ENCODE peak calls at places on chromosomes 1 and 21, in eight cellular contexts. One of them, this sample, is unnamed.

GRCh38 chr1:199265319-199265718 is 626.5 kb downstream of the PTPRC start:
- DNase-seq in Ammon's horn: no peak
- DNase-seq in germinal center: no peak
- DNase-seq in gastrocnemius medialis: no peak
- DNase-seq in bronchial epithelial cell: no peak
- DNase-seq in T-helper 2 cell: no peak
- DNase-seq in NCI-H1092 treated with DMSO at 0.1 percent for 48 hours: no peak
- DNase-seq in activated T-helper 2 cell treated with anti-CD3 and anti-CD28 coated beads, Interferon-gamma antibody, Interleukin-2, Interleukin-4, amounts not matched to agents 10 μg/mL and 5 μg/mL and 100 μg/mL, durations not matched to agents 14 hours and 24 hours and 36 hours: no peak
- DNase-seq in this sample: no peak

GRCh38 chr1:58848818-58849411 is 65.1 kb upstream of the JUN start:
- DNase-seq in activated T-helper 2 cell treated with anti-CD3 and anti-CD28 coated beads, Interferon-gamma antibody, Interleukin-2, Interleukin-4, amounts not matched to agents 10 μg/mL and 5 μg/mL and 100 μg/mL, durations not matched to agents 14 hours and 24 hours and 36 hours: no peak
- DNase-seq in germinal center: no peak
- DNase-seq in gastrocnemius medialis: no peak
- DNase-seq in T-helper 2 cell: no peak
- DNase-seq in NCI-H1092 treated with DMSO at 0.1 percent for 48 hours: peak; percentile 31
- DNase-seq in Ammon's horn: peak; percentile 42
- DNase-seq in bronchial epithelial cell: peak; percentile 99
- DNase-seq in this sample: peak; percentile 22

GRCh38 chr1:45009956-45010854 is 919 bp downstream of the HECTD3 start:
- DNase-seq in T-helper 2 cell: peak; percentile 21
- DNase-seq in gastrocnemius medialis: no peak
- DNase-seq in NCI-H1092 treated with DMSO at 0.1 percent for 48 hours: no peak
- DNase-seq in activated T-helper 2 cell treated with anti-CD3 and anti-CD28 coated beads, Interferon-gamma antibody, Interleukin-2, Interleukin-4, amounts not matched to agents 10 μg/mL and 5 μg/mL and 100 μg/mL, durations not matched to agents 14 hours and 24 hours and 36 hours: no peak
- DNase-seq in bronchial epithelial cell: peak; percentile 38
- DNase-seq in germinal center: peak; percentile 43
- DNase-seq in Ammon's horn: no peak
- DNase-seq in this sample: peak; percentile 52

GRCh38 chr1:220487297-220487820 is 40.6 kb upstream of the MARK1 start:
- DNase-seq in gastrocnemius medialis: no peak
- DNase-seq in bronchial epithelial cell: peak; percentile 80
- DNase-seq in T-helper 2 cell: no peak
- DNase-seq in Ammon's horn: peak; percentile 9
- DNase-seq in activated T-helper 2 cell treated with anti-CD3 and anti-CD28 coated beads, Interferon-gamma antibody, Interleukin-2, Interleukin-4, amounts not matched to agents 10 μg/mL and 5 μg/mL and 100 μg/mL, durations not matched to agents 14 hours and 24 hours and 36 hours: peak; percentile 12
- DNase-seq in NCI-H1092 treated with DMSO at 0.1 percent for 48 hours: no peak
- DNase-seq in germinal center: no peak
- DNase-seq in this sample: no peak

GRCh38 chr1:98099501-98099900 is 178.7 kb upstream of the DPYD start:
- DNase-seq in activated T-helper 2 cell treated with anti-CD3 and anti-CD28 coated beads, Interferon-gamma antibody, Interleukin-2, Interleukin-4, amounts not matched to agents 10 μg/mL and 5 μg/mL and 100 μg/mL, durations not matched to agents 14 hours and 24 hours and 36 hours: no peak
- DNase-seq in bronchial epithelial cell: no peak
- DNase-seq in germinal center: no peak
- DNase-seq in T-helper 2 cell: no peak
- DNase-seq in Ammon's horn: no peak
- DNase-seq in gastrocnemius medialis: no peak
- DNase-seq in NCI-H1092 treated with DMSO at 0.1 percent for 48 hours: no peak
- DNase-seq in this sample: no peak

GRCh38 chr1:208264469-208265126 is 20.4 kb upstream of the PLXNA2 start:
- DNase-seq in NCI-H1092 treated with DMSO at 0.1 percent for 48 hours: no peak
- DNase-seq in gastrocnemius medialis: no peak
- DNase-seq in bronchial epithelial cell: no peak
- DNase-seq in T-helper 2 cell: no peak
- DNase-seq in activated T-helper 2 cell treated with anti-CD3 and anti-CD28 coated beads, Interferon-gamma antibody, Interleukin-2, Interleukin-4, amounts not matched to agents 10 μg/mL and 5 μg/mL and 100 μg/mL, durations not matched to agents 14 hours and 24 hours and 36 hours: no peak
- DNase-seq in germinal center: no peak
- DNase-seq in Ammon's horn: peak; percentile 45
- DNase-seq in this sample: no peak

GRCh38 chr21:35297665-35298064 is 248.6 kb upstream of the RUNX1 start:
- DNase-seq in activated T-helper 2 cell treated with anti-CD3 and anti-CD28 coated beads, Interferon-gamma antibody, Interleukin-2, Interleukin-4, amounts not matched to agents 10 μg/mL and 5 μg/mL and 100 μg/mL, durations not matched to agents 14 hours and 24 hours and 36 hours: no peak
- DNase-seq in gastrocnemius medialis: no peak
- DNase-seq in Ammon's horn: no peak
- DNase-seq in germinal center: no peak
- DNase-seq in bronchial epithelial cell: no peak
- DNase-seq in NCI-H1092 treated with DMSO at 0.1 percent for 48 hours: no peak
- DNase-seq in T-helper 2 cell: no peak
- DNase-seq in this sample: no peak

GRCh38 chr21:34348890-34349519 is 14.8 kb upstream of the KCNE2 start:
- DNase-seq in Ammon's horn: no peak
- DNase-seq in activated T-helper 2 cell treated with anti-CD3 and anti-CD28 coated beads, Interferon-gamma antibody, Interleukin-2, Interleukin-4, amounts not matched to agents 10 μg/mL and 5 μg/mL and 100 μg/mL, durations not matched to agents 14 hours and 24 hours and 36 hours: no peak
- DNase-seq in NCI-H1092 treated with DMSO at 0.1 percent for 48 hours: no peak
- DNase-seq in T-helper 2 cell: no peak
- DNase-seq in bronchial epithelial cell: no peak
- DNase-seq in gastrocnemius medialis: no peak
- DNase-seq in germinal center: no peak
- DNase-seq in this sample: no peak

GRCh38 chr1:181128592-181129497 is 40.3 kb downstream of the IER5 start:
- DNase-seq in activated T-helper 2 cell treated with anti-CD3 and anti-CD28 coated beads, Interferon-gamma antibody, Interleukin-2, Interleukin-4, amounts not matched to agents 10 μg/mL and 5 μg/mL and 100 μg/mL, durations not matched to agents 14 hours and 24 hours and 36 hours: no peak
- DNase-seq in bronchial epithelial cell: no peak
- DNase-seq in Ammon's horn: peak; percentile 73
- DNase-seq in germinal center: peak; percentile 74
- DNase-seq in gastrocnemius medialis: no peak
- DNase-seq in T-helper 2 cell: no peak
- DNase-seq in NCI-H1092 treated with DMSO at 0.1 percent for 48 hours: peak; percentile 49
- DNase-seq in this sample: no peak

GRCh38 chr1:6378096-6378746 is 15.3 kb downstream of the ACOT7 start:
- DNase-seq in activated T-helper 2 cell treated with anti-CD3 and anti-CD28 coated beads, Interferon-gamma antibody, Interleukin-2, Interleukin-4, amounts not matched to agents 10 μg/mL and 5 μg/mL and 100 μg/mL, durations not matched to agents 14 hours and 24 hours and 36 hours: no peak
- DNase-seq in gastrocnemius medialis: no peak
- DNase-seq in T-helper 2 cell: no peak
- DNase-seq in NCI-H1092 treated with DMSO at 0.1 percent for 48 hours: peak; percentile 48
- DNase-seq in Ammon's horn: no peak
- DNase-seq in germinal center: no peak
- DNase-seq in bronchial epithelial cell: no peak
- DNase-seq in this sample: no peak

GRCh38 chr1:109210058-109210457 is 3.7 kb upstream of the SARS1 start:
- DNase-seq in Ammon's horn: no peak
- DNase-seq in T-helper 2 cell: no peak
- DNase-seq in germinal center: no peak
- DNase-seq in activated T-helper 2 cell treated with anti-CD3 and anti-CD28 coated beads, Interferon-gamma antibody, Interleukin-2, Interleukin-4, amounts not matched to agents 10 μg/mL and 5 μg/mL and 100 μg/mL, durations not matched to agents 14 hours and 24 hours and 36 hours: no peak
- DNase-seq in bronchial epithelial cell: peak; percentile 92
- DNase-seq in NCI-H1092 treated with DMSO at 0.1 percent for 48 hours: no peak
- DNase-seq in gastrocnemius medialis: no peak
- DNase-seq in this sample: no peak

GRCh38 chr1:15684468-15685283 is 556 bp downstream of the PLEKHM2 start:
- DNase-seq in T-helper 2 cell: peak; percentile 17
- DNase-seq in bronchial epithelial cell: no peak
- DNase-seq in NCI-H1092 treated with DMSO at 0.1 percent for 48 hours: peak; percentile 29
- DNase-seq in Ammon's horn: peak; percentile 31
- DNase-seq in germinal center: peak; percentile 63
- DNase-seq in gastrocnemius medialis: no peak
- DNase-seq in activated T-helper 2 cell treated with anti-CD3 and anti-CD28 coated beads, Interferon-gamma antibody, Interleukin-2, Interleukin-4, amounts not matched to agents 10 μg/mL and 5 μg/mL and 100 μg/mL, durations not matched to agents 14 hours and 24 hours and 36 hours: peak; percentile 26
- DNase-seq in this sample: peak; percentile 39

This sample was measured in thyroid gland.